ENCODE peak calls at places on chromosomes 2 and 18, in five cellular contexts. A is hepatocyte; I is CD8-positive, alpha-beta T cell; D is adrenal gland; X is substantia nigra. M is an unnamed sample.

GRCh38 chr2:65277118-65277517 is 49.5 kb downstream of the ACTR2 start:
- DNase-seq in A (no peak), D (no peak), I (no peak), X (no peak), M (no peak)

GRCh38 chr2:233822781-233823730 is 31.3 kb downstream of the HJURP start:
- DNase-seq in X (no peak), A (no peak), D (no peak), I (no peak), M (no peak)

GRCh38 chr18:9038277-9038871 is 64.1 kb upstream of the NDUFV2 start:
- DNase-seq in I (no peak), D (no peak), X (no peak), A (no peak), M (no peak)

GRCh38 chr2:184679219-184680018 is 81.1 kb downstream of the ZNF804A start:
- DNase-seq in X (no peak), D (no peak), I (peak), A (no peak), M (no peak)

GRCh38 chr2:162473-163135 is 101.2 kb downstream of the SH3YL1 start:
- DNase-seq in D (no peak), I (no peak), A (peak), X (no peak), M (no peak)

GRCh38 chr2:38875227-38875575 is 533 bp downstream of the DHX57 start:
- DNase-seq in X (no peak), I (no peak), A (no peak), D (no peak), M (no peak)

GRCh38 chr2:101152195-101153076 is 1.3 kb upstream of the TBC1D8 start:
- DNase-seq in I (no peak), A (peak), X (peak), D (peak), M (peak)

GRCh38 chr18:55100817-55101457 is 141.7 kb upstream of the CCDC68 start:
- DNase-seq in I (no peak), D (no peak), A (peak), X (no peak), M (no peak)

GRCh38 chr18:45871655-45872054 is 46.2 kb downstream of the SIGLEC15 start:
- DNase-seq in A (no peak), X (no peak), D (no peak), I (no peak), M (no peak)

GRCh38 chr2:241796610-241797138 is 12.3 kb upstream of the NEU4 start:
- DNase-seq in A (no peak), X (no peak), D (peak), I (no peak), M (peak)

GRCh38 chr2:171018522-171018921 is 89.5 kb downstream of the GORASP2 start:
- DNase-seq in I (no peak), D (no peak), X (no peak), A (no peak), M (no peak)

GRCh38 chr2:37812414-37812813 is 112.7 kb upstream of the RMDN2 start:
- DNase-seq in I (no peak), X (no peak), D (no peak), A (no peak), M (no peak)

GRCh38 chr18:36309436-36310391 is 12.2 kb downstream of the FHOD3 start:
- DNase-seq in X (no peak), I (no peak), A (peak), D (peak), M (peak)

GRCh38 chr2:152623076-152623740 is 94.1 kb downstream of the PRPF40A start:
- DNase-seq in A (no peak), D (no peak), X (no peak), I (no peak), M (no peak)

GRCh38 chr2:217262916-217263315 is 403.1 kb upstream of the TNP1 start:
- DNase-seq in I (no peak), D (no peak), X (no peak), A (no peak), M (no peak)

GRCh38 chr2:99933894-99934650 is 208.3 kb downstream of the AFF3 start:
- DNase-seq in A (no peak), D (no peak), I (no peak), X (no peak), M (no peak)

GRCh38 chr18:38900445-38900844 is 1334.8 kb upstream of the CELF4 start:
- DNase-seq in X (no peak), D (no peak), I (no peak), A (no peak), M (no peak)

GRCh38 chr2:100292022-100292580 is 30.2 kb downstream of the LONRF2 start:
- DNase-seq in I (peak), A (peak), D (peak), X (no peak), M (peak)

GRCh38 chr2:101040761-101041160 is 38.7 kb downstream of the RPL31 start:
- DNase-seq in D (no peak), I (no peak), X (no peak), A (no peak), M (peak)

GRCh38 chr2:46461716-46462171 is 17.6 kb upstream of the TMEM247 start:
- DNase-seq in D (peak), A (no peak), X (no peak), I (no peak), M (no peak)

GRCh38 chr2:191299009-191299408 is 53.8 kb downstream of the MYO1B start:
- DNase-seq in A (no peak), I (no peak), X (no peak), D (no peak), M (no peak)

GRCh38 chr18:36454258-36454657 is 156.7 kb downstream of the FHOD3 start:
- DNase-seq in X (no peak), I (no peak), D (no peak), A (no peak), M (no peak)

DNA sequence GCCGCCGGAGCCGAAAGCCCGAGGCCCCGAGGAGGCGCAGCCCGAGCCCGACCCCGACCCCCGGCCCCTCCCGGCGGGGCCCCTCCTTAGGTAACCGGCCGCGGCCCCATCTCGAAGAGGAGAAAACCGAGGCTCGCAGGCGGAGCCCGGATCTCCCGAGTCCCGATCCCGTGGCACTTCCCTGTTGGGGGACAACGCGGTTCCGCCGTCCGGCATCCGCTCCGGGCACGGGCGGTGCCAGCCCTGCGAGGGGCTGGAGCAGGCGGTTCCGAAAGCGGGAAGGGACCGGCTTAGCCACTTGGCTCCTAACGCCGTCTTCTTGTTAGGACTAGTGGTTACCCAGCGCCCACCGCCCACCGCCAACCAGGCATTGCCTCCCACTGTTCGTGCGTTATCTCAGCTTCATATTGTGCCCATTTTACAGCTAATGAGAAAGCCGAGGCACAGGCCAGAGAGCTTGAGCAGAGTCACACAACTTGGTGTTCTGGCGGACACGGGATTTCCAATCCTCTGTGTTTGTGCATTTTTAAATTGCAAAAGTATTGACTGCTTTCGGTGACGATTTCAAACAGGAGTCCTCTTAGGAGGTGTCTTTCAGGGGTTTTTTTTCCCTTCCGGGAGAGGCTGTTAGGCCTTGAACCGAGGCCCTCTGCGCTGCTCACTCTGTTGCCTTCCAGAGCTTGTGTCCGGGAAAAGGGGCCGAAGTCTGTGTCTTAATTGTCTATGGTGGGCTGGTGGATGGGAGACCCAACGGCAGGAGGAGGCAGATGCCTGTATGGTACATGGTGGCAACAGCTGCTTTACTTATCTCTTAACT is 559 bp downstream of the CENPA start:
- DNase-seq in D (no peak), X (no peak), I (no peak), A (no peak), M (peak)
- H3K27ac ChIP-seq in D (no peak), X (no peak), I (no peak), A (no peak), M (peak)

DNA sequence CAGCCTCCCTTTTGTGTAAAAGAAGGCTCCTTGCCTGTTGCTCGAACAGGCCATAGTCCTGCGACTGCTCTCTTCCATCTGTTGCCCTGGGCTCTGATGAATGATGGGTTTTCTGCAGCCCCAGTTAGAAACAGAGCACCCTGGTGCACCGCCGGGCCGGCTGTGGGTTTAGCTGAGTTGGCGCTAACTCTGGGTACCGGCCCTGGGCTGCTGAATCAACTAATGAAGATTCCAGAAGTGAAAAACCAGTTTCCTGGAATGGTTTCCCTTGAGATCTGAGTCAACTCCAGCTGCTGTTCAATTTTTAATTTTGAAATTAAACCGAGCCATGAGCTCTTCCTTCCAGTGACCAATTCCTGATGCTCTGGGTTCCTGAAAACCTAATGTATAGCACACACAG is 5.7 kb downstream of the COL6A3 start:
- DNase-seq in I (no peak), D (no peak), X (no peak), A (no peak), M (no peak)
- H3K27ac ChIP-seq in I (no peak), D (no peak), X (no peak), A (peak), M (peak)

DNA sequence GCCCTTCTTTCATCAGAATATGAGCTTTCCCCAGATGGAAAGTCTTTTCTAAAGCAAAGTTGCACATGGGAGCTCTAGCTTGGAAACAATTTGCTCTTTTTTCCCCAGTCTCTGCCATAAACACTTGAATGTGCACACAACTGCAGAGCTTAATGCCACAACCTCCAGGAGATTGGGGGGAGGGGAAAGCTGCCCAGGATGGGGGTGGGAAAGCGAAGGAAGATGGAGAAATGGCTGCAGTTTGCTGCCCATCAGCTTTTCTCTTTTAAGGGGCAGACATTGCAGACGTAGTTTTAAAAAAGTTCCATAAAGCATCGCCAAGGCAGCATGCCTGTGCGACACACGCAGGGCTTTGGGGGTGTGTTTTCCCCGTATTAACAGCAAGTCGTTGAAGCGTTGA is 1.5 kb downstream of the ACKR3 start:
- DNase-seq in D (no peak), I (no peak), X (no peak), A (no peak), M (no peak)
- H3K27ac ChIP-seq in D (no peak), I (no peak), X (no peak), A (peak), M (no peak)

GRCh38 chr2:3520591-3520990 is 1.3 kb upstream of the ADI1 start:
- DNase-seq in X (no peak), I (no peak), A (no peak), D (no peak), M (no peak)

GRCh38 chr2:3522851-3523481 is 3.6 kb upstream of the ADI1 start:
- DNase-seq in D (peak), A (peak), X (no peak), I (no peak), M (no peak)

GRCh38 chr2:3526871-3527270 is 7.5 kb upstream of the ADI1 start:
- DNase-seq in A (no peak), X (no peak), D (no peak), I (no peak), M (peak)

GRCh38 chr2:3519255-3520190 is at the start of gene ADI1:
- DNase-seq in I (peak), D (peak), X (peak), A (peak), M (peak)

GRCh38 chr2:3523551-3524041 is 4.3 kb upstream of the ADI1 start:
- DNase-seq in D (peak), I (no peak), X (no peak), A (peak), M (peak)
- H3K27ac ChIP-seq in D (no peak), I (no peak), X (no peak), A (peak), M (peak)

DNA sequence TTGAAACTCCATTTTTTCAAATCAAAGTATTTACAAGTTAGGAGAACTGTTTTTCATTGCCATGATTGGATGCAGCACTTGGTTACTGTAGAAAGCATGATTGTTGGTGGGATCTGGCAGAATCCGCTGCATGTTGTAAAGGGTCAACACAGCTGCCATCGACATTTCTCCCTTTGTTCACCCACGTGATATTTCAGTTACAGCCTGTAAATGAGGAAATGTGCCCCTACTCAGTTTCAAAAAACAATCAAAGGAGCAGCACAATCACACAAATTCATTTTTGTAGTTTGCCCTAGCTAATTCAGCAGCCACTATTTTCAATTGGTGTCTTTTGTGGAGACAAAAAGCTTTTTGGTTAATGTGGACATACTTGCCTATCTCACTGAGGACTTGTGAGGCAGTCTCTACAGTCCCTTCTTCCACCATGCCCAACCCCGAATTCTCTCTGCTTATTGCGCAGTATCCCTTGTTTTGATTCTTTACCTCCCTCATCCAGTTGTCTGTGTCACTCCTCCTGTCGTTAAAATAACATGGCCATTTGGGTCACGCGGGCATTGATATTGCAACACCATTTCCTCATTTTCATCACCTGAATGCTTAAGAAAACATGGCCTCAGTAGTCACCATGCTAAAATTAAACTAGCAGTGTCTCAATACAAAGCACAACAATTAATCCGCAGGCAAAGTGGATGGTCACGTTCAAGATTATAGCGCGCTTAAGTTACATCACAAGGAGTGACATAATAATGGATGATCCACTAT is 6.4 kb upstream of the PROC start:
- DNase-seq in I (no peak), D (peak), X (no peak), A (peak), M (no peak)
- H3K27ac ChIP-seq in I (no peak), D (no peak), X (peak), A (peak), M (peak)

M was measured in SK-N-SH.